ENCODE peak calls at places on chromosomes 6 and 20, in ten cellular contexts. F, E, O, U, X, I, G, C, K and A are unnamed samples.

GRCh38 chr6:107418118-107418517 is 41.2 kb downstream of the PDSS2 start:
- DNase-seq in U (no peak), G (no peak), I (no peak), F (no peak), C (no peak), K (peak; percentile 17), O (peak; percentile 29), X (no peak), E (no peak), A (no peak)

GRCh38 chr20:57614490-57615471 is 5.4 kb downstream of the ZBP1 start:
- DNase-seq in E (no peak), G (no peak), U (no peak), C (no peak), F (no peak), X (no peak), I (no peak), K (no peak), O (no peak), A (peak; percentile 6)

GRCh38 chr6:43246301-43247114 is 3.2 kb downstream of the TTBK1 start:
- DNase-seq in U (peak; percentile 51), K (peak; percentile 27), G (no peak), O (no peak), X (peak; percentile 79), E (no peak), F (no peak), C (peak; percentile 70), I (peak; percentile 91), A (peak; percentile 84)

GRCh38 chr6:74607934-74608333 is 597.9 kb downstream of the COL12A1 start:
- DNase-seq in E (no peak), G (no peak), K (peak; percentile 48), O (peak; percentile 28), U (no peak), C (no peak), F (no peak), I (no peak), X (no peak), A (no peak)

GRCh38 chr20:63980317-63980805 is 571 bp upstream of the PRPF6 start:
- DNase-seq in E (no peak), U (no peak), K (no peak), I (no peak), X (no peak), G (no peak), C (no peak), O (no peak), F (no peak), A (no peak)

GRCh38 chr6:14316911-14317535 is 199.5 kb downstream of the CD83 start:
- DNase-seq in E (no peak), G (no peak), X (no peak), F (no peak), I (peak; percentile 34), U (no peak), K (peak; percentile 10), O (no peak), C (no peak), A (no peak)

GRCh38 chr6:8075704-8076103 is 11.5 kb upstream of the BLOC1S5 start:
- DNase-seq in I (no peak), X (no peak), G (no peak), K (no peak), O (no peak), E (no peak), F (no peak), C (no peak), U (no peak), A (no peak)

GRCh38 chr20:20628314-20628713 is 84.1 kb downstream of the RALGAPA2 start:
- DNase-seq in X (no peak), K (no peak), U (no peak), G (no peak), C (no peak), I (no peak), E (no peak), F (no peak), O (no peak), A (no peak)

GRCh38 chr6:139028242-139028657 is 295 bp upstream of the ABRACL start:
- DNase-seq in I (no peak), K (no peak), G (no peak), F (no peak), X (no peak), C (no peak), O (no peak), E (peak; percentile 48), U (no peak), A (no peak)

GRCh38 chr20:60060593-60060992 is 102.4 kb downstream of the CDH26 start:
- DNase-seq in X (no peak), G (no peak), C (no peak), I (no peak), O (no peak), F (no peak), E (no peak), K (no peak), U (no peak), A (no peak)

GRCh38 chr6:31776961-31777666 is at the start of gene VWA7:
- DNase-seq in X (no peak), K (peak; percentile 72), O (peak; percentile 80), U (peak; percentile 68), I (peak; percentile 67), E (peak; percentile 56), C (no peak), G (peak; percentile 28), F (peak; percentile 53), A (peak; percentile 84)

GRCh38 chr6:123189805-123190204 is 193.8 kb downstream of the CLVS2 start:
- DNase-seq in C (no peak), E (no peak), U (no peak), F (no peak), O (no peak), X (no peak), K (no peak), I (no peak), G (no peak), A (no peak)

GRCh38 chr6:43838276-43839036 is 68.4 kb downstream of the VEGFA start:
- DNase-seq in F (no peak), X (no peak), O (peak; percentile 81), K (peak; percentile 74), I (no peak), U (peak; percentile 50), E (peak; percentile 82), G (no peak), C (no peak), A (peak; percentile 17)

GRCh38 chr20:17504326-17504897 is 26.8 kb downstream of the BFSP1 start:
- DNase-seq in U (no peak), I (no peak), K (no peak), E (no peak), C (no peak), O (no peak), X (no peak), F (no peak), G (no peak), A (no peak)